ENCODE peak calls at places on chromosomes 12 and 14, in seven cellular contexts. R, K, J, Q, O, D and W are unnamed samples.

GRCh38 chr12:54678131-54678530 is 30.0 kb upstream of the DCD start:
- DNase-seq in R (no peak), K (no peak), J (no peak), Q (no peak), O (no peak), D (no peak), W (no peak)

GRCh38 chr12:57242691-57243454 is 8.1 kb downstream of the STAC3 start:
- DNase-seq in R (peak; percentile 65), K (peak; percentile 76), J (peak; percentile 68), Q (peak; percentile 49), O (peak; percentile 63), D (peak; percentile 46), W (peak; percentile 85)

GRCh38 chr14:97625512-97625911 is 828.3 kb downstream of the VRK1 start:
- DNase-seq in R (no peak), K (no peak), J (peak; percentile 13), Q (no peak), O (no peak), D (no peak), W (no peak)

GRCh38 chr14:58060077-58060476 is 91.9 kb downstream of the ARMH4 start:
- DNase-seq in R (no peak), K (no peak), J (peak; percentile 36), Q (no peak), O (no peak), D (no peak), W (no peak)

GRCh38 chr14:67643671-67644070 is 24.0 kb downstream of the ARG2 start:
- DNase-seq in R (peak; percentile 55), K (no peak), J (no peak), Q (no peak), O (no peak), D (no peak), W (no peak)

GRCh38 chr12:19739195-19739776 is 300.0 kb downstream of the AEBP2 start:
- DNase-seq in R (peak; percentile 36), K (peak; percentile 7), J (peak; percentile 71), Q (peak; percentile 39), O (peak; percentile 36), D (peak; percentile 35), W (no peak)

GRCh38 chr12:110657747-110658146 is 31.2 kb downstream of the HVCN1 start:
- DNase-seq in R (no peak), K (no peak), J (no peak), Q (no peak), O (no peak), D (no peak), W (no peak)

GRCh38 chr14:23183479-23183878 is at the start of gene SLC7A8:
- DNase-seq in R (no peak), K (no peak), J (peak; percentile 21), Q (peak; percentile 34), O (peak; percentile 87), D (peak; percentile 69), W (peak; percentile 69)

GRCh38 chr12:1842183-1842904 is 22.0 kb downstream of the LRTM2 start:
- DNase-seq in R (no peak), K (no peak), J (no peak), Q (no peak), O (no peak), D (no peak), W (peak; percentile 61)

GRCh38 chr14:80364274-80364673 is 153.0 kb upstream of the DIO2 start:
- DNase-seq in R (no peak), K (peak; percentile 1), J (peak; percentile 53), Q (no peak), O (no peak), D (no peak), W (no peak)

GRCh38 chr12:57765003-57765697 is 1.7 kb downstream of the CYP27B1 start:
- DNase-seq in R (no peak), K (no peak), J (peak; percentile 55), Q (no peak), O (no peak), D (peak; percentile 57), W (peak; percentile 86)

GRCh38 chr12:118402251-118402650 is 25.9 kb downstream of the SUDS3 start:
- DNase-seq in R (no peak), K (no peak), J (no peak), Q (no peak), O (no peak), D (peak; percentile 54), W (no peak)

GRCh38 chr12:89461649-89462612 is 62.7 kb downstream of the GALNT4 start:
- DNase-seq in R (peak; percentile 66), K (peak; percentile 39), J (peak; percentile 82), Q (no peak), O (no peak), D (no peak), W (no peak)

GRCh38 chr12:90058721-90059120 is 350.1 kb upstream of the ATP2B1 start:
- DNase-seq in R (no peak), K (no peak), J (peak; percentile 78), Q (peak; percentile 25), O (no peak), D (peak; percentile 27), W (peak; percentile 35)

GRCh38 chr12:69331846-69332684 is 16.1 kb upstream of the LYZ start:
- DNase-seq in R (no peak), K (no peak), J (no peak), Q (no peak), O (no peak), D (no peak), W (no peak)

GRCh38 chr12:108823804-108824203 is 33.6 kb downstream of the SSH1 start:
- DNase-seq in R (no peak), K (peak; percentile 66), J (no peak), Q (no peak), O (no peak), D (no peak), W (no peak)

GRCh38 chr12:53221203-53222076 is 10.6 kb downstream of the RARG start:
- DNase-seq in R (peak; percentile 47), K (peak; percentile 83), J (peak; percentile 74), Q (peak; percentile 84), O (peak; percentile 86), D (peak; percentile 76), W (peak; percentile 85)

GRCh38 chr12:1806301-1807106 is 13.9 kb upstream of the LRTM2 start:
- DNase-seq in R (no peak), K (no peak), J (no peak), Q (no peak), O (no peak), D (no peak), W (peak; percentile 20)

GRCh38 chr12:47079894-47080724 is at the start of gene AMIGO2:
- DNase-seq in R (peak; percentile 71), K (peak; percentile 27), J (peak; percentile 87), Q (peak; percentile 58), O (peak; percentile 83), D (peak; percentile 70), W (peak; percentile 86)

GRCh38 chr12:54405573-54405972 is 13.5 kb downstream of the ITGA5 start:
- DNase-seq in R (no peak), K (no peak), J (no peak), Q (no peak), O (no peak), D (no peak), W (no peak)

DNA sequence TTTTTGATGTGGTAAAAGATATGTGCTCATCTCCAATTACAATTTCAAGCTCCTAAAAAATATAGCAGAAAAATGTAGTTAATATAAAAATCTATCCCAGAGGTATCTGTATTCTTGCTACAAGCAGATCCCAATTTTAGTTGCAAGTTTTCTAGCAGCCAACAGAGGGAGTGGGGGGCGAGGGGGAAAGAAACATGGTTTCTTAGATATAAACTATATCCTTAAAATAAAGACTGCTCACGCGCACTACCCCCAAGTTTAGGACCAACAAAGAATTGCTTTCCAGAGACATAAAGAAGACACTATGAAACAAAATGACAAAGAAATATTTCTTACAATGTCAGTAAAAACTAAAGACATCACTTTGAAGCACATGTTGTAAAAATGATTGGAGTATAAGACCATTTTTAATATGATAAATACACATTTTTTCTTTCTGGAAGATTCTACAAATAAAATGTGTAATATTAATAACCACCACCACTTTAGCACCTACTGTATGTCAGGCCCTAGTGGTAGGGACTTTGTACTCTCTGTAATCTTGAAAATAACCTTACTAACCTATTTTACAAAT is 5.4 kb downstream of the MAGOHB start:
- DNase-seq in R (no peak), K (peak; percentile 12), J (peak; percentile 25), Q (no peak), O (no peak), D (no peak), W (no peak)
- TF ChIP-seq CTCF in R (peak; percentile 56), K (no peak), J (peak; percentile 54), Q (peak; percentile 22), O (no peak), D (no peak), W (no peak)

GRCh38 chr14:103656758-103657133 is 27.7 kb downstream of the KLC1 start:
- DNase-seq in R (no peak), K (no peak), J (no peak), Q (no peak), O (no peak), D (no peak), W (no peak)
- H3K36me3 ChIP-seq in R (peaks cover 50% of the 10 kb centered on the region), K (peaks cover 66% of the 10 kb centered on the region), J (peaks cover 64% of the 10 kb centered on the region), Q (peaks cover 31% of the 10 kb centered on the region), O (no peaks in the 10 kb centered on the region), D (no peaks in the 10 kb centered on the region), W (peaks cover 3% of the 10 kb centered on the region)

DNA sequence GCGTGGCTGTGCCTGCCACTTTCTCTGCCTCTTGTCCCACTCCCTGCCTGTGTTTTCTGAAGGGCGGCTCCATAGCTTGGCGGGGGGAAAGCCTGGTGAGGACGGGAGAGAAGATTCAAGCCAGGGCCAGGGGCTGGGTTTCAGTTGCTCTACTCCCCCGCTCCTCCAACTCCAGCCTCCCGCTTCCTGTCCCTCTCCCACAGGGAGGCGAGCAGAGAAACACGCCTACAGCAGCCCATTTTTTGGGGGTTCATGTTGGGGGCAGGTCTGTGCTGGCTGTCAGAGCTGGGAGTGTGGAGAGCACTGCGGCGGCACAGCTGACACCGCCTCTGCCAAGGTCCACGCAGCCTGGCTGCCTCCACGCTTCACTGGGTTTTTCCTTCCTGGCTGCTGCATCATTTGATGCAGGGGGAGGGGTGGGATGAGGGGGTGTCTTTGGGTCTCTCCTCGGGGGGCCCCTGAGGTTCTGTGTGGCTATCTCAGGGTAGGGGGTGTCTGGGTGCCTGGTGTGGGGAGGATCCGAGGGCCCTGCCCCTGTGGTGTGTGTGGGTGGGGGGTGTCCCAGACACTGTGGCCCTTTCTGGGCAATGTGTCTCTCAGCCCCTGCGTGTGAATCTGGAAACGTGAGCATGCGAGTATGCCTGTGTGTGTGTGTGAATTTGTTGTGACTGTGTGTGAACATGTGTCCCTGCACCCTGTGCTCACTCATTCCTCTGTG is 10.7 kb upstream of the KRT80 start:
- DNase-seq in R (no peak), K (no peak), J (no peak), Q (no peak), O (peak; percentile 30), D (no peak), W (peak; percentile 58)
- H3K4me1 ChIP-seq in R (peaks cover 71% of the 10 kb centered on the region), K (no peaks in the 10 kb centered on the region), J (peaks cover 53% of the 10 kb centered on the region), Q (peaks cover 16% of the 10 kb centered on the region), O (peaks cover 1% of the 10 kb centered on the region), D (peaks cover 26% of the 10 kb centered on the region), W (peaks cover 13% of the 10 kb centered on the region)

DNA sequence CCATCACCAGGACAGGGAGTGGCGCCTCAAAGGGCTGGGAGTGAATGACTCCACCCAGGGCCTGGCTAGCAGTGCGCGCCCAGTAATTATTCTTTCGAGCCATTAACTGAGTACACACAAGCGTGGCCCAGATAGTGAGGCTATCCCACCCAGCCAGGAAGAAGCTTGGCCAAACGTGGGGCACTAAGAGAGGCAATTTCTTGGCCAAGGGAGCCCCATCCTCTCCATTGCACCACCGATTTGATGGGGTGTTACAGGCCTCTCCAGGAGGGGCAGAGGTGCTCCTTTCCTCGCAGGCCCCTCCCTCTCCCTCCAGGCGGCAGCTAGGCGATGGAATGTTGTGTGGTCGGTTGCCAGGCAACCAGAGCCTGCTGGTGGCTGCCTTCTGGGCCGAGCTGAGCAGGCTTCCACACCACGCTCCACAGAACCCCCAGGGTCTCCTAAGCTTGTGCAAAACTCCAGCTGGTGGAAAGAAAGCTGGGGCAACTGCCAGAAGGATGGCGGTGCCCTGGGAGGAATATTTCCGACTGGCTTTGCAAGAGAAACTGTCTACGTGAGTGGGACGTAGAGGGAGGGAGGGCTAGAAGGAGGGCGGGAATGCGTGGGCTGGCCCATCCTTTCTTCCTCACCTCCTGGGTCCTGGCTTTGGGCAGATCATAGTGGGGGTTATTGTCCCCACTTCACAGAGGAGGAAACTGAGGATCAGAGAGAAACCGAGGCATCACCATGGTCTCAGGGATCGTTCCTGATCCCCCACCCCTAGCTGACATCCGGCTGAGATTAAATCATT is at the start of gene CFAP73:
- DNase-seq in R (peak; percentile 75), K (peak; percentile 66), J (peak; percentile 56), Q (peak; percentile 48), O (no peak), D (no peak), W (no peak)
- TF ChIP-seq CTCF in R (no peak), K (peak; percentile 2), J (no peak), Q (no peak), O (no peak), D (no peak), W (no peak)